ENCODE peak calls at places on chromosomes 7 and 10, in five cellular contexts. D, O, W, Z and C are unnamed samples.

GRCh38 chr7:84073476-84073875 is 121.1 kb downstream of the SEMA3A start:
- DNase-seq in D (no peak), O (peak), W (no peak), Z (no peak), C (no peak)

GRCh38 chr7:30810986-30811385 is 39.8 kb downstream of the MINDY4 start:
- DNase-seq in D (no peak), O (no peak), W (no peak), Z (no peak), C (no peak)

GRCh38 chr7:107506683-107507339 is 37.0 kb downstream of the GPR22 start:
- DNase-seq in D (no peak), O (peak), W (peak), Z (peak), C (no peak)

GRCh38 chr7:20206104-20206896 is 10.9 kb downstream of the MACC1 start:
- DNase-seq in D (no peak), O (no peak), W (no peak), Z (no peak), C (no peak)

GRCh38 chr10:19845963-19846362 is 29.7 kb downstream of the PLXDC2 start:
- DNase-seq in D (no peak), O (peak), W (no peak), Z (no peak), C (no peak)

GRCh38 chr10:124616040-124616835 is 127.9 kb downstream of the FAM53B start:
- DNase-seq in D (no peak), O (no peak), W (no peak), Z (no peak), C (no peak)

GRCh38 chr7:76108540-76109233 is 60.8 kb downstream of the MDH2 start:
- DNase-seq in D (no peak), O (peak), W (no peak), Z (no peak), C (no peak)

GRCh38 chr10:80462277-80462985 is 8.3 kb downstream of the TSPAN14 start:
- DNase-seq in D (no peak), O (peak), W (no peak), Z (no peak), C (no peak)

GRCh38 chr7:16268821-16269768 is 152.2 kb downstream of the CRPPA start:
- DNase-seq in D (no peak), O (peak), W (peak), Z (no peak), C (no peak)

GRCh38 chr7:48537561-48537960 is 366.3 kb downstream of the ABCA13 start:
- DNase-seq in D (no peak), O (no peak), W (no peak), Z (peak), C (no peak)

GRCh38 chr10:66505003-66505707 is 420.7 kb upstream of the LRRTM3 start:
- DNase-seq in D (no peak), O (no peak), W (no peak), Z (no peak), C (no peak)

GRCh38 chr7:2024227-2024918 is 208.4 kb downstream of the MAD1L1 start:
- DNase-seq in D (no peak), O (peak), W (no peak), Z (no peak), C (no peak)

GRCh38 chr10:3068201-3068967 is 1.0 kb downstream of the PFKP start:
- DNase-seq in D (peak), O (peak), W (no peak), Z (peak), C (no peak)
- TF ChIP-seq CTCF in D (peak), O (peak), W (no peak), Z (no peak), C (peak)

GRCh38 chr7:148108381-148108780 is 482.2 kb upstream of the C7orf33 start:
- DNase-seq in D (no peak), O (no peak), W (no peak), Z (no peak), C (no peak)

GRCh38 chr7:148105853-148106252 is 484.7 kb upstream of the C7orf33 start:
- DNase-seq in D (no peak), O (no peak), W (no peak), Z (no peak), C (no peak)

GRCh38 chr7:148107741-148108140 is 482.8 kb upstream of the C7orf33 start:
- DNase-seq in D (no peak), O (no peak), W (no peak), Z (no peak), C (no peak)

GRCh38 chr7:148114807-148115206 is 475.8 kb upstream of the C7orf33 start:
- DNase-seq in D (no peak), O (no peak), W (no peak), Z (no peak), C (no peak)

GRCh38 chr7:148110097-148110868 is 480.3 kb upstream of the C7orf33 start:
- DNase-seq in D (no peak), O (no peak), W (no peak), Z (no peak), C (no peak)
- TF ChIP-seq CTCF in D (no peak), O (no peak), W (no peak), Z (no peak), C (peak)

DNA sequence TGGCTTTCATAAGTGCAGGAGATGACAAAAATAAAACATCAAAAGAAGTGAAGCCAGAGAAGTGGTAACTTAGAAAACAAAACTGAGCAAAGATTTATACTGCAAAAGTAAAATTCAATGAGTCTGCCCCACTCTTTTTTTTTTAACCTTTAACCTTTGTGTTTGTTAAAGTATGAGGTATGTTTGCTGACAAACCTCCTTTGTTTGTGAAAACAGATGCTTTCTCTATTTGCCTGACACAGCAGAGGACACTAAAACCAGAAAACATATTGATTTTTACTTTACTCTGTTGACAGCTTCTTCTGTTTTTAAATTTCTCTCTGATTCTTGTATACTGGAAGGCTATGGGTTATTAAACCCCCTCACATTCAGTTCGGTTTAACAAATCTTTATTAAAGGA is 57.6 kb downstream of the SGMS1 start:
- DNase-seq in D (no peak), O (no peak), W (no peak), Z (no peak), C (no peak)
- TF ChIP-seq CTCF in D (no peak), O (no peak), W (no peak), Z (no peak), C (no peak)

DNA sequence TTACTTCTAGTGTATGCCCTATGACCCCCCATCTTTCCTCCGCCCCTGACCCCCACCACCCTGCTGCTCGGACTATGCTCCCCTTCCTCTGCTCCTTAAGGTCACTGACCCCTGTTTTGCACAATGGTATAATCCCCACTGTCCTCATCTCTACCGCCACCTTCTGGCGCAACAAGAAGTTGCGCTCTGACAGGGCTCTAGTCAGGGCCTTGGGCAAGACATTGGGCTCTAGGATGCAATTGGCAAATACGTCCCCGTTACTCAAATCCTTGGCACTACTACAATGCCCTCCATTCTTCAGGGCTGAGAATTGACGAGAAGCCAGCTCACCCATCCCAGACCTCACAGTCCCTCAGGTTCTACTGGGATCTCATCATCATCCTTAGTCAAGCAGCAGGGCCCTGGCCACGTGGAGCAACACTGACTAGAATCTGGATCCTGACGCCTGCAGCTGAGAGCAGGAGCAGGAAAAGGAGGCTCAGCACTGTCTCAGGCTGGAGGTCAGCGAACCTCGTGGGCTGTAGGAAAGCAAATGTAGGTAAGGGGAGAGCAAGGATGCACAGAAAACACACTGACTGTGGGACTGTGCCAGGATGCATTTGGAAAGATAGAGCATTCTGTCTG is 10.6 kb downstream of the LRIT2 start:
- DNase-seq in D (peak), O (peak), W (peak), Z (no peak), C (no peak)
- TF ChIP-seq CTCF in D (peak), O (peak), W (peak), Z (no peak), C (peak)

DNA sequence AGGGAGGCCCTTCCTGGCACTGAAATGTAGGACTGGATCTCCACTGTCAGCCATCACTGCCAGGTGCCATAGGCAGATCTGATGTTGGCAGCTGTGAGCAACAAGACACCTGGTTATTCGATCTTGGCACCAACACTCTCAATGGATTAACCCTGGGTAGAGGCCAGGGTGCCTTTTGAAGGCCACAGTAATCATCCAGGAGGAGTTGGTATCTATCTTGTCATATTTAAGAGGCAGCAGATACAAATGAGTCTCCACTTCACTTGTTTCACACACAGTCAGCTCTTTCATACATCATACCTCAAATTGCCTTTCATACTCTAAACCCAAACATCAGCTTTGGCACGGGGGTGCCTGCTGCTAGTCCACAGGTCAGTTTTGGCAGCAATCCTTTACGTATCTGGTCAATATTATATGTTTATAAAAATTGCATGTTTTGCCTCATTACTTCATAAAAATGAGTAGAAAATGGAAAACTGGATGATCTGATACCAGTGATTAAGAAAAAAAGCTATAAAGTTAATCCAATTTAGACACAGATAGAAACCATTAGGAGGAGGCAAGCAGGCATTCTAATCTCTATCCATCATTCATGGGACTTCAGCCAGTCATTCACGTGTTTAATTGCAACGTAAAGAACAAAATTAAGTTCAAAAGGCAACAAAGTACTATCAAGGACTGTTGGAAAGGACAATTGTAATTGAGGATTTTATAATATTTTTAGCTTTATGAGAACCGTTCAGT is 12.7 kb upstream of the CACUL1 start:
- DNase-seq in D (no peak), O (no peak), W (no peak), Z (no peak), C (no peak)
- TF ChIP-seq CTCF in D (no peak), O (no peak), W (no peak), Z (no peak), C (no peak)

DNA sequence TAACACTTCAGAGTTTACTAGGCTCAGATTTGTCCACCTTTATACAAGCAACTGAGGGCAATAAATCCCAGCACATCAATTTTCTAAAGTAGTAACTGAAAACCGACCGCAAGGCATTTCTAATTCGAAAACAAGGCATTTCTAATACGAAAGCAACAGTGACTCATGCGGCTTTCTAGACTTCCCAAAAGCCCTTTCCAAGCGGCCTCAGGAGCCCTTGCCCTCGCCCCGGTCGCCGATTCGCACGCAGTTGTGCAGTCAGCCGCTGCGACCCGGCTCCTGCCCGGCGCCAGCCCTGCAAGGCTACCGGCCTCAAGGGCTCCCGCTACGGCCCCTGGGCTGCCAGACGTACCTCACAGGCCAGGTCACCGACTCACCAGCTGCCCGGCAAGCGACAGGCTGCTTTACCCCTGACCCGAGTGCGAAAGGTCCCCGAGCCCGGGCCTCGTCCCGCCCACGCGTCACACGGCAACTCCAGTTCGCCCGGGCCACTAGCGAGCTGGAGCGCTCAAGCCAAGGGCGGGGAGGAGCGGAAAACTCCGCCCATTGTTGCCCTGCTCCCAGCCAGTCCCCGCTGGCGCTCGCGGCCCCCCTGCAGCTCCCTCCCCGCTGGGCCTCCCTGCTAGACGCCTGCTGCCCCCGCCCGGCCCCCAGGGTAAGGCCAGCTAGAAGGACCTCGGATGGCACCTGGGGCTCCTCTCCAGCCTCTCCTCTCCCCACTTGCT is 7.3 kb downstream of the NCOA4 start:
- DNase-seq in D (peak), O (peak), W (peak), Z (peak), C (peak)
- TF ChIP-seq CTCF in D (no peak), O (no peak), W (peak), Z (no peak), C (peak)